ENCODE peak calls at places on chromosomes 4 and X, in ten cellular contexts. One of them, this sample, is unnamed.

GRCh38 chrX:22795680-22796079 is 204.1 kb upstream of the DDX53 start:
- DNase-seq in coronary artery: no peak
- DNase-seq in upper lobe of left lung: no peak
- DNase-seq in mammary epithelial cell: peak; percentile 87
- DNase-seq in tibial nerve: no peak
- DNase-seq in stomach: no peak
- DNase-seq in fibroblast of lung: peak; percentile 11
- DNase-seq in A549: no peak
- DNase-seq in HFF-Myc: no peak
- DNase-seq in cardiac muscle cell: no peak
- DNase-seq in this sample: no peak

GRCh38 chrX:147901476-147902126 is 10.1 kb upstream of the FMR1 start:
- DNase-seq in coronary artery: no peak
- DNase-seq in upper lobe of left lung: no peak
- DNase-seq in mammary epithelial cell: no peak
- DNase-seq in tibial nerve: no peak
- DNase-seq in stomach: no peak
- DNase-seq in fibroblast of lung: no peak
- DNase-seq in A549: no peak
- DNase-seq in HFF-Myc: no peak
- DNase-seq in cardiac muscle cell: no peak
- DNase-seq in this sample: no peak

GRCh38 chr4:2691313-2691712 is 64.8 kb downstream of the TNIP2 start:
- DNase-seq in coronary artery: no peak
- DNase-seq in upper lobe of left lung: no peak
- DNase-seq in mammary epithelial cell: no peak
- DNase-seq in tibial nerve: no peak
- DNase-seq in stomach: no peak
- DNase-seq in fibroblast of lung: no peak
- DNase-seq in A549: no peak
- DNase-seq in HFF-Myc: no peak
- DNase-seq in cardiac muscle cell: no peak
- DNase-seq in this sample: no peak

GRCh38 chr4:177008071-177008835 is 215.5 kb upstream of the VEGFC start:
- DNase-seq in coronary artery: no peak
- DNase-seq in upper lobe of left lung: no peak
- DNase-seq in mammary epithelial cell: peak; percentile 82
- DNase-seq in tibial nerve: no peak
- DNase-seq in stomach: no peak
- DNase-seq in fibroblast of lung: peak; percentile 79
- DNase-seq in A549: no peak
- DNase-seq in HFF-Myc: no peak
- DNase-seq in cardiac muscle cell: no peak
- DNase-seq in this sample: no peak

GRCh38 chr4:100206850-100207249 is 16.6 kb upstream of the DDIT4L start:
- DNase-seq in coronary artery: no peak
- DNase-seq in upper lobe of left lung: no peak
- DNase-seq in mammary epithelial cell: no peak
- DNase-seq in tibial nerve: no peak
- DNase-seq in stomach: no peak
- DNase-seq in fibroblast of lung: no peak
- DNase-seq in A549: no peak
- DNase-seq in HFF-Myc: no peak
- DNase-seq in cardiac muscle cell: no peak
- DNase-seq in this sample: no peak

GRCh38 chr4:186723207-186724047 is at the start of gene FAT1:
- DNase-seq in coronary artery: peak; percentile 80
- DNase-seq in upper lobe of left lung: peak; percentile 94
- DNase-seq in mammary epithelial cell: peak; percentile 66
- DNase-seq in tibial nerve: peak; percentile 40
- DNase-seq in stomach: peak; percentile 72
- DNase-seq in fibroblast of lung: peak; percentile 86
- DNase-seq in A549: peak; percentile 77
- DNase-seq in HFF-Myc: no peak
- DNase-seq in cardiac muscle cell: peak; percentile 91
- DNase-seq in this sample: no peak

GRCh38 chr4:98659106-98659592 is 738 bp upstream of the TSPAN5 start:
- DNase-seq in coronary artery: no peak
- DNase-seq in upper lobe of left lung: no peak
- DNase-seq in mammary epithelial cell: peak; percentile 35
- DNase-seq in tibial nerve: no peak
- DNase-seq in stomach: no peak
- DNase-seq in fibroblast of lung: peak; percentile 60
- DNase-seq in A549: peak; percentile 43
- DNase-seq in HFF-Myc: no peak
- DNase-seq in cardiac muscle cell: peak; percentile 22
- DNase-seq in this sample: no peak

GRCh38 chr4:41749650-41750049 is 1.1 kb upstream of the PHOX2B start:
- DNase-seq in coronary artery: no peak
- DNase-seq in upper lobe of left lung: no peak
- DNase-seq in mammary epithelial cell: no peak
- DNase-seq in tibial nerve: no peak
- DNase-seq in stomach: no peak
- DNase-seq in fibroblast of lung: no peak
- DNase-seq in A549: no peak
- DNase-seq in HFF-Myc: no peak
- DNase-seq in cardiac muscle cell: no peak
- DNase-seq in this sample: no peak

GRCh38 chr4:101127176-101127790 is 220.0 kb downstream of the PPP3CA start:
- DNase-seq in coronary artery: no peak
- DNase-seq in upper lobe of left lung: no peak
- DNase-seq in mammary epithelial cell: no peak
- DNase-seq in tibial nerve: no peak
- DNase-seq in stomach: no peak
- DNase-seq in fibroblast of lung: peak; percentile 21
- DNase-seq in A549: no peak
- DNase-seq in HFF-Myc: no peak
- DNase-seq in cardiac muscle cell: no peak
- DNase-seq in this sample: no peak

DNA sequence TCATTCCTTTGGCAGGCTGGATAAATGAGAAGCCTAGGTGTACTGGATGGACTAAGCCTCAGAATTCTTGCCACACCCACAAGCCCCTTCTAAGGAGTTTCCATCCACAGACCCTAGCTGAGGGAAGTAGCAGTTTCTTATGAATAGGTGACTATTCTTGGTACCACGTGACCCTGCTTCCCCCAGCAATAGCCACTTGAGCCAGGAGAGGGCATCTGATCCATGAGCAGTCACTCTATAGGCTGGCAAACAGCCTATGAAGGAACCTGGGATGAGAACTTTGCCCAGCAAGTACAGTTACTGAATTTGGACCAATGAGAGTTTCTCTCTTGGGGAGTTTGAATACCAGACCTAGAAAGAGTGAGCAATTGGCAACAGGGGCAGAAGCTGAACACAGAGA is 84.0 kb downstream of the RTL9 start:
- DNase-seq in coronary artery: no peak
- DNase-seq in upper lobe of left lung: no peak
- DNase-seq in mammary epithelial cell: peak; percentile 35
- DNase-seq in tibial nerve: no peak
- DNase-seq in stomach: no peak
- DNase-seq in fibroblast of lung: peak; percentile 28
- DNase-seq in A549: peak; percentile 64
- DNase-seq in HFF-Myc: no peak
- DNase-seq in cardiac muscle cell: peak; percentile 50
- DNase-seq in this sample: no peak
- TF ChIP-seq CTCF in coronary artery: no peak
- TF ChIP-seq CTCF in upper lobe of left lung: no peak
- TF ChIP-seq CTCF in mammary epithelial cell: peak; percentile 33
- TF ChIP-seq CTCF in tibial nerve: no peak
- TF ChIP-seq CTCF in stomach: no peak
- TF ChIP-seq CTCF in fibroblast of lung: peak; percentile 35
- TF ChIP-seq CTCF in A549: no peak
- TF ChIP-seq CTCF in HFF-Myc: peak; percentile 36
- TF ChIP-seq CTCF in cardiac muscle cell: peak; percentile 16
- TF ChIP-seq CTCF in this sample: peak; percentile 43

GRCh38 chr4:48203819-48204218 is 65.8 kb downstream of the TEC start:
- DNase-seq in coronary artery: no peak
- DNase-seq in upper lobe of left lung: no peak
- DNase-seq in mammary epithelial cell: no peak
- DNase-seq in tibial nerve: no peak
- DNase-seq in stomach: no peak
- DNase-seq in fibroblast of lung: no peak
- DNase-seq in A549: no peak
- DNase-seq in HFF-Myc: no peak
- DNase-seq in cardiac muscle cell: peak; percentile 31
- DNase-seq in this sample: no peak
- H3K4me3 ChIP-seq in coronary artery: no peak overlapping the region
- H3K4me3 ChIP-seq in upper lobe of left lung: no peak overlapping the region
- H3K4me3 ChIP-seq in mammary epithelial cell: no peak overlapping the region
- H3K4me3 ChIP-seq in tibial nerve: no peak overlapping the region
- H3K4me3 ChIP-seq in stomach: no peak overlapping the region
- H3K4me3 ChIP-seq in fibroblast of lung: no peak overlapping the region
- H3K4me3 ChIP-seq in A549: no peak overlapping the region
- H3K4me3 ChIP-seq in HFF-Myc: no peak overlapping the region
- H3K4me3 ChIP-seq in cardiac muscle cell: no peak overlapping the region
- H3K4me3 ChIP-seq in this sample: no peak overlapping the region

DNA sequence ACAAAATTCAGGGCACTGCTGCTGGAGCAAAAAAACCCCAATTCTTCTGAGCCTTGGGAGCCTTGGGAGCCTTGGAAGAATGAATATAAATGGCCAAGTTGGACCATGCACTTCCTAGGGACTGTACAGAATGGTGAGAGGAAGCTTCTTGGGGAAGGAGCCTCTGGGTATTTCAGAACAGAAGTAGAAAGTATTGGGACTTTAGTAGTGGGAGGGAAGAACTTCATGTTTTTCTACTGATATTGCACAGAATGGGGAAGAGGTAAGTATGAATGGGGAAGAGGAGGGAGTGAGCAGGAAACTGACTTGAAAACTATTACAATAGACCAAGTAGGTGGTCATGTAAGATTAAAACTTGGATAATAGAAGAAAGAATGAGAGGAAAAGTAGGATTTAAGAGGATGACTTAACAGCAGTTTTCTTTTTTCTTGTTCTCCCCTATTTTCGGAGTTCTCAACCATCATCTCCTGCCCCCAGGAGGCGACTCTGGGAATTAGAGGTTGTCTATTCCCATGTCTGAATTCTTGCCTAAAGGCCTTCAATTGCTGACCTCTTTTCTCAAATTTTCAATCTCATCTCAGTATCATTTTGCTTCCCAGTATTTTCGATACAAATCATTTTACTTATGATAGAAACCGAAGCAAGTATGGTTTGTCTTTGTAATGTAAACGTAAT is 44.5 kb upstream of the TAPT1 start:
- DNase-seq in coronary artery: no peak
- DNase-seq in upper lobe of left lung: no peak
- DNase-seq in mammary epithelial cell: no peak
- DNase-seq in tibial nerve: no peak
- DNase-seq in stomach: no peak
- DNase-seq in fibroblast of lung: no peak
- DNase-seq in A549: peak; percentile 4
- DNase-seq in HFF-Myc: no peak
- DNase-seq in cardiac muscle cell: no peak
- DNase-seq in this sample: no peak
- TF ChIP-seq CTCF in coronary artery: no peak
- TF ChIP-seq CTCF in upper lobe of left lung: no peak
- TF ChIP-seq CTCF in mammary epithelial cell: no peak
- TF ChIP-seq CTCF in tibial nerve: no peak
- TF ChIP-seq CTCF in stomach: no peak
- TF ChIP-seq CTCF in fibroblast of lung: peak; percentile 20
- TF ChIP-seq CTCF in A549: no peak
- TF ChIP-seq CTCF in HFF-Myc: peak; percentile 28
- TF ChIP-seq CTCF in cardiac muscle cell: peak; percentile 5
- TF ChIP-seq CTCF in this sample: peak; percentile 35

DNA sequence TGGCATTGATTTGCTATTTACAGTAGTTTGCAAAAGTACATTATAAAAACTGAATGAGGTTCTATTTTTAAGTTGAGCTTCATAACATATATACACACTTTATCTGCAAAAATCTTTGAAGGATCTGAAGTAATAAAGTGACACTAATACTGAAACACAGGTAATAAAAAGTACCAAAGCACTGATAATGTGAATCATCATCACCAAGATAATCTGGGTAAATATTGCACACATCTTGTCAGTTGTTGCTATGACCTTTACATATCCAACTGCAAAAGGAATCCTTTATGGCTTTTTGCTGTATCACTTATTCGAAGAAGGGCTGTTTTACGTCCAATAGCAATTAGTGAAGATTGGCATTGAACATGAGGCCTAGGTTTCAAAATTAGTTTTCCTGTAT is 22.6 kb downstream of the TCEAL1 start:
- DNase-seq in coronary artery: no peak
- DNase-seq in upper lobe of left lung: no peak
- DNase-seq in mammary epithelial cell: no peak
- DNase-seq in tibial nerve: no peak
- DNase-seq in stomach: no peak
- DNase-seq in fibroblast of lung: no peak
- DNase-seq in A549: no peak
- DNase-seq in HFF-Myc: no peak
- DNase-seq in cardiac muscle cell: no peak
- DNase-seq in this sample: no peak
- H3K4me3 ChIP-seq in coronary artery: no peak overlapping the region
- H3K4me3 ChIP-seq in upper lobe of left lung: no peak overlapping the region
- H3K4me3 ChIP-seq in mammary epithelial cell: no peak overlapping the region
- H3K4me3 ChIP-seq in tibial nerve: no peak overlapping the region
- H3K4me3 ChIP-seq in stomach: no peak overlapping the region
- H3K4me3 ChIP-seq in fibroblast of lung: no peak overlapping the region
- H3K4me3 ChIP-seq in A549: no peak overlapping the region
- H3K4me3 ChIP-seq in HFF-Myc: no peak overlapping the region
- H3K4me3 ChIP-seq in cardiac muscle cell: no peak overlapping the region
- H3K4me3 ChIP-seq in this sample: no peak overlapping the region